ENCODE peak calls at places on chromosomes 11 and 22, in five cellular contexts. A, N, T, V and W are unnamed samples.

GRCh38 chr11:90288207-90288821 is 65.5 kb upstream of the CHORDC1 start:
- DNase-seq in T (no peak), V (peak; percentile 49), A (no peak), N (peak; percentile 57), W (peak; percentile 4)

GRCh38 chr11:110793556-110793955 is 81.3 kb upstream of the ARHGAP20 start:
- DNase-seq in N (peak; percentile 17), V (no peak), T (no peak), A (no peak), W (no peak)

GRCh38 chr22:22711532-22711913 is 67.1 kb downstream of the GGTLC2 start:
- DNase-seq in A (no peak), N (no peak), V (no peak), T (no peak), W (no peak)

GRCh38 chr22:33666661-33667619 is 253.3 kb downstream of the LARGE1 start:
- DNase-seq in T (no peak), A (no peak), V (no peak), N (peak; percentile 60), W (no peak)

GRCh38 chr11:66388746-66389386 is 17.3 kb upstream of the SLC29A2 start:
- DNase-seq in A (peak; percentile 85), T (no peak), V (peak; percentile 81), N (peak; percentile 94), W (peak; percentile 69)

GRCh38 chr11:130029137-130029536 is 26.5 kb upstream of the PRDM10 start:
- DNase-seq in T (no peak), V (no peak), N (peak; percentile 33), A (no peak), W (no peak)

GRCh38 chr11:110818032-110818687 is 105.9 kb upstream of the ARHGAP20 start:
- DNase-seq in V (peak; percentile 76), A (no peak), T (no peak), N (no peak), W (peak; percentile 25)

GRCh38 chr11:111941963-111942362 is 4.8 kb downstream of the DIXDC1 start:
- DNase-seq in T (no peak), A (no peak), N (no peak), V (peak; percentile 34), W (no peak)

GRCh38 chr11:103483996-103484395 is 374.8 kb downstream of the DYNC2H1 start:
- DNase-seq in N (no peak), A (no peak), V (no peak), T (no peak), W (no peak)

GRCh38 chr22:48856308-48856615 is 971.4 kb downstream of the BRD1 start:
- DNase-seq in N (no peak), A (no peak), V (no peak), T (no peak), W (no peak)

GRCh38 chr22:49201046-49201970 is 626.4 kb downstream of the BRD1 start:
- DNase-seq in N (no peak), T (no peak), V (no peak), A (no peak), W (no peak)

GRCh38 chr11:67404515-67405195 is 772 bp downstream of the TBC1D10C start:
- DNase-seq in A (no peak), N (no peak), T (no peak), V (no peak), W (no peak)

GRCh38 chr22:40509401-40510134 is 127.0 kb downstream of the MRTFA start:
- DNase-seq in V (peak; percentile 86), T (peak; percentile 70), N (no peak), A (peak; percentile 73), W (peak; percentile 96)

GRCh38 chr11:926341-926916 is 759 bp downstream of the AP2A2 start:
- DNase-seq in A (peak; percentile 54), N (no peak), V (peak; percentile 85), T (peak; percentile 43), W (peak; percentile 64)

GRCh38 chr11:8369592-8370205 is 106.0 kb upstream of the LMO1 start:
- DNase-seq in V (no peak), A (no peak), T (no peak), N (no peak), W (no peak)

GRCh38 chr11:110715541-110715940 is 3.3 kb upstream of the ARHGAP20 start:
- DNase-seq in N (no peak), A (no peak), V (peak; percentile 74), T (no peak), W (peak; percentile 31)

GRCh38 chr22:35359380-35360065 is 21.4 kb upstream of the HMOX1 start:
- DNase-seq in V (no peak), A (no peak), T (no peak), N (no peak), W (no peak)

GRCh38 chr22:38963872-38964271 is 6.5 kb downstream of the APOBEC3A start:
- DNase-seq in A (peak; percentile 62), T (no peak), N (no peak), V (no peak), W (no peak)

GRCh38 chr11:86869966-86870570 is 69.7 kb downstream of the PRSS23 start:
- DNase-seq in V (peak; percentile 88), N (peak; percentile 86), A (peak; percentile 58), T (peak; percentile 51), W (peak; percentile 59)

DNA sequence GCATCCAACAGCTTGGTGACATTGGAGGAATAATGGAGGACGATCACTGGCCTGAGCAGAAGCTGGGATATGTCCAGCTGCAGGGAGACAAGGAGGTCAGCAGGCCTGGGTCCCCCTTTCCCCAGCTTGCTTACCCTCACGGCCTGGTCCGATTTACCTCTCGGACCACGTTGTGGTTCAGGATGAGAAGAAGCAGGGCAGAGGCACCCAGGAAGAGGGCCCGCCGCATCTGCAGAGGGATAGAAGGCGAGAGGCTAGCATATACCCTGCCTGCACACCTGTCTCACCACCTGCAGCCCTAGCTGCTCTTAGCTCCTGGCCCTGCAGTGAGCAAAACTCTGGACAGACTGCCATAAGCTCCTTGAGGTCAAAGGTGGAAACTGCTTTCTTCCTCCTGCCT is 1.3 kb downstream of the RNF215 start:
- DNase-seq in A (no peak), N (no peak), V (no peak), T (no peak), W (no peak)
- H3K4me3 ChIP-seq in A (no peak overlapping the region), N (peak overlapping the region; percentile 73), V (no peak overlapping the region), T (no peak overlapping the region), W (peak overlapping the region; percentile 74)

DNA sequence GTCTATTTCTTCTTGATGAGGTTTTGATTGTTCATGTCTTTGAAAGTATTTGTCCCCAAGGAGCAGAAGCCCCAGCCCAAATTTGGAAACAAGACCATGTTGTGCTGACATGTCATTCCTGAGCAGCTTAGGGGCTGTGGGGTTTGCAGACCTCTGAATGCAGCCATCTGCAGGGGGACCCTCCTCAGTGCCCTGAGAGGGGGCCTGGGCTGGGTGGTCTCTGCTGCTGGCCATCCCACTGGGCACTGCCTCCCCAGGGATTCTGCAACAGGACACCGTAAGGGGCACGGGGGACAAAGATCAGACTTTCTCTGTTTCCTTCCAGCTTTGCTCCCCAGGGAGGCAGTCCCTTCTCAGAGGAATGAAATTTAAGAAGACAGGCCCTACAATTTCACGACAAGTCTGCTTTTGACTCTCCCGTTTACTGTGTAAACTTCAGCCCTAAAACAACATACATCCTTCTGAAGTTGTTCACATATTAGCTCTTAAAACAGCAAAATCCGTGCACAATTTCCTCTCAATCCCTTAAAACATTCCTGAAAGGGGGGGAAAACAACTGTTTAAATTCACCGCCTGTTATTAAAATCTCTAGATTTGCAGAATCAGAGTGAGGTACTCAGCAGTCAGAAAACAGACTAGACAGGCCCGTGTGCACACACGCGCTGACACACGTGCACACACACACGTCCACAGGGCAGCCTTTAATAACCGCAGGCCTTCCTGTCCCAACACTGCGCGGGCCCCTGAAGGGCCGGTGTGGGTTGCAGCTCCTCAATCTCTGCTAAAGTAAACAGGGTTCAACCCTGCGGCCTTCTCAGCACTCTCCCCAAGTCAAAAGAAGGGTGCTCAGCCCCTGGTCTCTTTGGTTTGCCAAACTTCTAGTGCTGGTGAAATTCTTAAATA is 109.8 kb downstream of the KCNQ1 start:
- DNase-seq in T (no peak), A (peak; percentile 4), V (no peak), N (no peak), W (no peak)
- H3K4me3 ChIP-seq in T (no peak overlapping the region), A (no peak overlapping the region), V (no peak overlapping the region), N (no peak overlapping the region), W (no peak overlapping the region)

GRCh38 chr11:114151631-114152030 is 92.1 kb downstream of the ZBTB16 start:
- DNase-seq in T (no peak), A (no peak), V (no peak), N (no peak), W (no peak)

GRCh38 chr11:114154271-114155047 is 94.9 kb downstream of the ZBTB16 start:
- DNase-seq in V (peak; percentile 60), T (no peak), N (no peak), A (peak; percentile 65), W (peak; percentile 82)

GRCh38 chr11:114153224-114153623 is 93.7 kb downstream of the ZBTB16 start:
- DNase-seq in A (no peak), V (no peak), N (no peak), T (no peak), W (no peak)

GRCh38 chr11:114152162-114152561 is 92.7 kb downstream of the ZBTB16 start:
- DNase-seq in A (no peak), N (no peak), V (no peak), T (no peak), W (no peak)

DNA sequence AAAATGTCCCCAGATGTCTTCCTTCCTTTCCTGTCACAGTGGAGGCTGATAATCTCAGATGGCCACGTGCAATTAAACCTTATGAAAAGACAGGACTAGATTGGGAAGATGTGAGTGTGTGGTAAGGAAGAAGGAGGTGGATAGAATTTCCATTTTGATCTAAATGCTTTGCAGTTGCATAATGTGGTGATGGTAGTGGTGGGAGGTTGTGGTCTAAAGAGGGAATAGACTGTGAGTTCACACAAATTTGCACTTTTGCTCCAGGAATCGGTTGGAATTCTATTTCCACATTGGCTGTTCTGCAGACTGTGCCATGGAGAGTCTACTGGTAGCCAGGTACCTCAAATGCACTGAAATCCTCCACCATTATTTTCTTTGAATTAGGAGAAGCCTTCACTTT is 93.3 kb downstream of the ZBTB16 start:
- DNase-seq in A (no peak), N (no peak), T (no peak), V (no peak), W (no peak)
- H3K4me3 ChIP-seq in A (no peak overlapping the region), N (no peak overlapping the region), T (no peak overlapping the region), V (no peak overlapping the region), W (no peak overlapping the region)

GRCh38 chr11:72111300-72111699 is 1.2 kb downstream of the ANAPC15 start:
- DNase-seq in T (no peak), A (no peak), N (no peak), V (no peak), W (no peak)
- H3K4me3 ChIP-seq in T (no peak overlapping the region), A (no peak overlapping the region), N (peak overlapping the region; percentile 49), V (peak overlapping the region; percentile 75), W (peak overlapping the region; percentile 87)